ENCODE peak calls at places on chromosomes 3 and 15, in four cellular contexts. B is H9, M is mesendoderm, U is H1. D is an unnamed sample.
A peak's percentile ranks its signal among the peaks of the same experiment; 100 is the strongest.

GRCh38 chr3:53109190-53109589 is 21.0 kb downstream of the RFT1 start:
- DNase-seq in B (no peak), U (no peak), M (no peak), D (peak; percentile 83)

GRCh38 chr3:168117853-168118313 is 22.2 kb upstream of the GOLIM4 start:
- DNase-seq in M (no peak), B (no peak), U (no peak), D (no peak)

GRCh38 chr3:77381426-77381825 is 341.5 kb downstream of the ROBO2 start:
- DNase-seq in B (no peak), U (no peak), M (no peak), D (no peak)

GRCh38 chr3:196643201-196643749 is 3.8 kb downstream of the NRROS start:
- DNase-seq in B (no peak), M (no peak), U (no peak), D (no peak)

GRCh38 chr15:51403072-51403878 is 61.8 kb downstream of the GLDN start:
- DNase-seq in B (peak; percentile 23), M (no peak), U (peak; percentile 46), D (peak; percentile 49)

GRCh38 chr3:112647122-112647521 is 6.2 kb upstream of the CCDC80 start:
- DNase-seq in M (peak; percentile 98), B (peak; percentile 43), U (no peak), D (peak; percentile 85)

GRCh38 chr3:196127308-196128040 is 45.6 kb upstream of the TFRC start:
- DNase-seq in U (no peak), M (peak; percentile 70), B (no peak), D (no peak)

GRCh38 chr3:5011555-5012256 is 32.5 kb downstream of the BHLHE40 start:
- DNase-seq in U (no peak), M (peak; percentile 57), B (no peak), D (no peak)

GRCh38 chr3:136606990-136607389 is 145.2 kb downstream of the STAG1 start:
- DNase-seq in B (no peak), M (no peak), U (no peak), D (no peak)

GRCh38 chr3:151282921-151283320 is 4.6 kb upstream of the P2RY14 start:
- DNase-seq in U (no peak), B (no peak), M (peak; percentile 45), D (peak; percentile 83)

GRCh38 chr3:157868168-157868567 is 238.1 kb downstream of the SHOX2 start:
- DNase-seq in U (no peak), M (no peak), B (no peak), D (peak; percentile 6)

GRCh38 chr3:32304510-32304909 is 66.0 kb downstream of the CMTM8 start:
- DNase-seq in B (no peak), U (no peak), M (no peak), D (no peak)

GRCh38 chr3:4584537-4585249 is 91.5 kb downstream of the ITPR1 start:
- DNase-seq in U (no peak), M (no peak), B (no peak), D (peak; percentile 16)

GRCh38 chr3:113953677-113954076 is 5.9 kb downstream of the ZDHHC23 start:
- DNase-seq in M (no peak), B (no peak), U (no peak), D (no peak)

GRCh38 chr15:90099072-90099867 is 3.0 kb downstream of the IDH2 start:
- DNase-seq in U (no peak), B (no peak), M (no peak), D (no peak)

GRCh38 chr3:187276397-187277128 is 15.0 kb downstream of the MASP1 start:
- DNase-seq in M (no peak), B (no peak), U (no peak), D (no peak)

GRCh38 chr3:187277129-187277462 is 14.4 kb downstream of the MASP1 start:
- DNase-seq in B (no peak), U (no peak), M (no peak), D (no peak)

GRCh38 chr3:187274977-187275338 is 16.6 kb downstream of the MASP1 start:
- DNase-seq in M (peak; percentile 93), B (peak; percentile 86), U (peak; percentile 61), D (no peak)

GRCh38 chr3:187281191-187281714 is 10.3 kb downstream of the MASP1 start:
- DNase-seq in U (no peak), M (no peak), B (no peak), D (peak; percentile 98)

DNA sequence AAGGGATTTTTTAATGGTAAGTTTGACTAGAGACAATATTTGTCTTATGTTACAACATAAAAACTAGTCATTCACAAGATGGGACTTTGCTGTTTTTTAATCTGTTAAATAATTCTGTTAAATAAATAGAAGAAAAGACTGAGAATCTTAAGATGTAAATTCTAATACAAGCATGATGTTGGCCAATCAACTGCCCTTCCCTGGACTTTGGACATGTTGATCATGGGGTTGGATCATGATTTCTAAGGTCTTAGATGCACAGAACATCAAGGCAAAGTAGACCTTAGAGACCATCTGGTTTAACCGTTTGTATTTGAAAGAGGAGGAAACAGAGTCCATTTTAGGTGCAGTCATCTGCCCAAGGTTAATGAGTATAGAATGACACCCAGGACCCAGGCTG is 10.9 kb downstream of the MASP1 start:
- DNase-seq in M (no peak), B (no peak), U (no peak), D (no peak)
- H3K56ac ChIP-seq in M (no peak overlapping the region), B (no peak overlapping the region), U (no peak overlapping the region), D (peak overlapping the region; percentile 68)

GRCh38 chr15:67882487-67883227 is 42.8 kb upstream of the RNU6-1 start:
- DNase-seq in M (no peak), B (no peak), U (no peak), D (peak; percentile 8)
- H3K56ac ChIP-seq in M (no peak overlapping the region), B (no peak overlapping the region), U (no peak overlapping the region), D (no peak overlapping the region)

GRCh38 chr15:95911570-95912279 is 418.8 kb upstream of the NR2F2 start:
- DNase-seq in M (peak; percentile 81), U (no peak), B (no peak), D (no peak)

GRCh38 chr15:95912280-95912625 is 418.2 kb upstream of the NR2F2 start:
- DNase-seq in B (no peak), M (peak; percentile 50), U (no peak), D (no peak)

GRCh38 chr15:95910643-95911212 is 419.8 kb upstream of the NR2F2 start:
- DNase-seq in U (peak; percentile 70), B (peak; percentile 81), M (peak; percentile 57), D (no peak)

GRCh38 chr15:95916568-95916967 is 413.9 kb upstream of the NR2F2 start:
- DNase-seq in M (no peak), U (no peak), B (no peak), D (no peak)

DNA sequence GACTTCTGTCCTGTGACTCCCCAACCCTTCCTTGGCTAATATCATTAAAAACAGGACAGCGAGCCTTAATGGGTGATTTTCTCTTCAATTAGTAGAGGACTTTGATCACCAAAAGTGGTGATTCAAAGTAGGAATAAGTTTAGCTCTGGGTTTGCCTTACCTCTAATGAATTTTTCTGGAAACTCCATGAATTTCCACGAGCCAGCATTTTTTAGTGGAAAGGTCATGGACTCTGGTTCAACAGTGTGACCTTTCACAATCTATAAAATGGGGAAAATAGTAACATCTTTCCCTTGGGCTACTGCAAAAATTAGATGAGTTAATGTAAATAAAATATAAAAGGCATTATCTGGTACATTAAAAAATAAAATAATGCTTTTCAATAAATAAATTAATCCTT is 417.8 kb upstream of the NR2F2 start:
- DNase-seq in M (no peak), U (no peak), B (no peak), D (no peak)
- H3K56ac ChIP-seq in M (no peak overlapping the region), U (no peak overlapping the region), B (no peak overlapping the region), D (no peak overlapping the region)

DNA sequence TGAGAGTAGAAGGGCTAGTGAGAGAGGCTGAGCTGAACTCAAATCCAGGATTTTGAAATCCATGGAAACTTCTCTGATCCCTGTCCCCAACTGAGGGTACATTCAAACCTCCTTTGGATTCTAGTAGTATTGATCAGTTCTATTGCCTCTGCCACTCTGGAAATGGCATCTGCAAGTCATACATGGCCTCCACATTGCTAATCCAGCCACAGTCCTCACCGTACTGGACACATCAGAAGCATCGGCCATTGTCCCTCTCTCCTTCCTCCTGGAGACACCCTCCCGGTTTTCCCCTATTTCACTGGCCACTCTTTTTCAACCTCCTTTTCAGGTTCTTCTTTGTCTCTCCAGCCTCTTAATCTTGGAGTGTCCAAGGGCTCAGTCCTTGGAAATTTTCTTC is 66.9 kb downstream of the ETV5 start:
- DNase-seq in M (no peak), B (no peak), U (no peak), D (no peak)
- H3K56ac ChIP-seq in M (no peak overlapping the region), B (no peak overlapping the region), U (no peak overlapping the region), D (no peak overlapping the region)